ENCODE peak calls at places on chromosomes 12 and 14, in six cellular contexts. U is right lobe of liver, N is A673, P is fibroblast of lung, Q is fibroblast of villous mesenchyme, C is Panc1. R is an unnamed sample.

GRCh38 chr12:131671276-131671675 is 39.6 kb upstream of the SFSWAP start:
- DNase-seq in U (no peak), N (no peak), P (no peak), Q (no peak), C (no peak), R (no peak)

GRCh38 chr12:111221296-111222026 is 147.4 kb downstream of the PHETA1 start:
- DNase-seq in U (no peak), N (no peak), P (no peak), Q (no peak), C (no peak), R (no peak)

GRCh38 chr12:11607313-11608081 is 42.0 kb upstream of the ETV6 start:
- DNase-seq in U (peak; percentile 88), N (no peak), P (peak; percentile 42), Q (peak; percentile 90), C (no peak), R (peak; percentile 71)

GRCh38 chr12:57552306-57552651 is 2.4 kb downstream of the KIF5A start:
- DNase-seq in U (no peak), N (no peak), P (no peak), Q (no peak), C (no peak), R (no peak)

GRCh38 chr12:40105515-40106201 is at the start of gene SLC2A13:
- DNase-seq in U (peak; percentile 87), N (peak; percentile 81), P (peak; percentile 65), Q (peak; percentile 55), C (no peak), R (peak; percentile 76)

GRCh38 chr14:97874394-97874793 is 1077.2 kb downstream of the VRK1 start:
- DNase-seq in U (no peak), N (no peak), P (no peak), Q (no peak), C (no peak), R (no peak)

GRCh38 chr12:25793196-25793595 is 165.3 kb upstream of the RASSF8 start:
- DNase-seq in U (no peak), N (no peak), P (no peak), Q (no peak), C (no peak), R (no peak)

GRCh38 chr12:132824053-132824452 is 4.6 kb downstream of the GOLGA3 start:
- DNase-seq in U (no peak), N (no peak), P (no peak), Q (no peak), C (no peak), R (peak; percentile 20)

GRCh38 chr14:24139272-24139934 is 2.0 kb downstream of the EMC9 start:
- DNase-seq in U (no peak), N (no peak), P (no peak), Q (no peak), C (no peak), R (no peak)

GRCh38 chr12:52310622-52311281 is 10.4 kb downstream of the KRT83 start:
- DNase-seq in U (no peak), N (no peak), P (no peak), Q (no peak), C (no peak), R (peak; percentile 27)

GRCh38 chr14:77574446-77575125 is 41.9 kb downstream of the SPTLC2 start:
- DNase-seq in U (no peak), N (no peak), P (peak; percentile 39), Q (peak; percentile 59), C (no peak), R (peak; percentile 21)

GRCh38 chr12:53500119-53500775 is 836 bp upstream of the TARBP2 start:
- DNase-seq in U (no peak), N (no peak), P (peak; percentile 92), Q (peak; percentile 96), C (no peak), R (peak; percentile 93)

GRCh38 chr14:91515979-91516378 is 5.9 kb upstream of the PPP4R3A start:
- DNase-seq in U (no peak), N (no peak), P (no peak), Q (no peak), C (no peak), R (no peak)

GRCh38 chr12:98719515-98720504 is 74.7 kb downstream of the APAF1 start:
- DNase-seq in U (no peak), N (no peak), P (no peak), Q (no peak), C (no peak), R (no peak)

GRCh38 chr12:52203126-52203921 is 11.5 kb upstream of the KRT80 start:
- DNase-seq in U (no peak), N (peak; percentile 87), P (peak; percentile 66), Q (peak; percentile 68), C (no peak), R (no peak)

GRCh38 chr12:94038605-94039004 is 109.8 kb upstream of the PLXNC1 start:
- DNase-seq in U (no peak), N (no peak), P (no peak), Q (no peak), C (no peak), R (no peak)

GRCh38 chr14:94100847-94101246 is 9.7 kb upstream of the IFI27 start:
- DNase-seq in U (no peak), N (no peak), P (peak; percentile 56), Q (peak; percentile 63), C (no peak), R (peak; percentile 71)

GRCh38 chr14:33120966-33121365 is 182.3 kb downstream of the NPAS3 start:
- DNase-seq in U (no peak), N (peak; percentile 35), P (peak; percentile 11), Q (peak; percentile 6), C (no peak), R (peak; percentile 16)

GRCh38 chr12:12147111-12147510 is 76.4 kb downstream of the BCL2L14 start:
- DNase-seq in U (no peak), N (no peak), P (no peak), Q (no peak), C (no peak), R (no peak)

GRCh38 chr14:71753976-71754375 is 178.3 kb upstream of the RGS6 start:
- DNase-seq in U (no peak), N (no peak), P (no peak), Q (no peak), C (no peak), R (no peak)

GRCh38 chr12:12357697-12358476 is 1.0 kb downstream of the BORCS5 start:
- DNase-seq in U (no peak), N (peak; percentile 66), P (no peak), Q (peak; percentile 48), C (no peak), R (no peak)

GRCh38 chr12:14393736-14394135 is 28.3 kb downstream of the ATF7IP start:
- DNase-seq in U (no peak), N (no peak), P (no peak), Q (no peak), C (no peak), R (peak; percentile 56)

GRCh38 chr12:14390885-14391530 is 25.5 kb downstream of the ATF7IP start:
- DNase-seq in U (no peak), N (no peak), P (no peak), Q (no peak), C (no peak), R (no peak)

GRCh38 chr12:14396071-14396470 is 30.6 kb downstream of the ATF7IP start:
- DNase-seq in U (no peak), N (no peak), P (peak; percentile 84), Q (peak; percentile 39), C (no peak), R (peak; percentile 60)

GRCh38 chr12:14395059-14395778 is 29.7 kb downstream of the ATF7IP start:
- DNase-seq in U (no peak), N (no peak), P (no peak), Q (no peak), C (no peak), R (no peak)

DNA sequence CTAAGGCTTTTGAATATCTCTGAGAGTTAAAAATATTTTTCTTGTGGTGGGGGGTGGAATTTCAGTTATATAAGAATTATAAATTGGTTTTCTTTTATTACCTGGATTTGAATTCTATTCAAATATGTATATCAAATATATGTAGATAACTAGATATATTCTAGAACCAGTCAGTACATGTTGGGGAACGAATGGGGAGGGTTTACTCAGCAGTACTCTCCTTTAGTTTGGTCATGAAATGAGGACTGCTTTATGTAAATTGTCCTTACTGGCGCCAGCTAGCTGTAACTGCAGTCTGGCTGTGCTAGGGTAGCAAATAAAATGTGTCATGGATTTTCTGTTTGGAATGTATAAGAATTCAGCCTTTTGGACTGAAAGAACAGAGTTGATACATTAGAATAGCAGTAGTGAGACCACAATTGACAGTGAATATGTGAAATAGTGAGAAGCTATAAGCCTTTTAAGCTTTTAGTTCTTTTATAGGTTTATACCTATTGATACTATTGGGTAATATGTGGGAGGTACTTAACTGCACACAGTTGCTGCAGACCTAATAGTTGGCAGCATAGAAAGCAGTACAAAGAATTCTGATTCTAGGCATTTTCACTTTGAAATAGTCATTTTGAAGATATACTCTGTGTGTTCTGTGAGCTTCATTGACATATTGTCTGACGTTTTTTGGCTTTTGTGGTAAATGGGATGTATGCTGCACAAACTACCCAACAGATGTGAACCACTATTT is 29.0 kb downstream of the ATF7IP start:
- DNase-seq in U (no peak), N (peak; percentile 93), P (peak; percentile 89), Q (peak; percentile 83), C (peak; percentile 47), R (peak; percentile 91)
- TF ChIP-seq CTCF in U (no peak), N (no peak), P (no peak), Q (no peak), C (no peak), R (peak; percentile 22)

GRCh38 chr12:56486694-56487093 is 1.3 kb downstream of the GLS2 start:
- DNase-seq in U (no peak), N (no peak), P (no peak), Q (no peak), C (no peak), R (no peak)

GRCh38 chr12:56484566-56484965 is 3.4 kb downstream of the GLS2 start:
- DNase-seq in U (no peak), N (no peak), P (no peak), Q (no peak), C (no peak), R (no peak)

GRCh38 chr12:56488041-56488955 is at the start of gene GLS2:
- DNase-seq in U (peak; percentile 94), N (peak; percentile 83), P (peak; percentile 73), Q (peak; percentile 68), C (peak; percentile 56), R (peak; percentile 77)

GRCh38 chr12:56487448-56488040 is 417 bp downstream of the GLS2 start:
- DNase-seq in U (peak; percentile 82), N (peak; percentile 25), P (no peak), Q (peak; percentile 11), C (no peak), R (peak; percentile 10)
- H3K4me3 ChIP-seq in U (peak overlapping the region; percentile 63), N (peak overlapping the region; percentile 53), P (peak overlapping the region; percentile 56), Q (peak overlapping the region; percentile 56), C (peak overlapping the region; percentile 55), R (peak overlapping the region; percentile 48)

GRCh38 chr14:82447586-82447985 is 913.9 kb upstream of the SEL1L start:
- DNase-seq in U (no peak), N (peak; percentile 1), P (no peak), Q (no peak), C (no peak), R (no peak)
- TF ChIP-seq CTCF in U (no peak), N (no peak), P (no peak), Q (no peak), C (no peak), R (no peak)

DNA sequence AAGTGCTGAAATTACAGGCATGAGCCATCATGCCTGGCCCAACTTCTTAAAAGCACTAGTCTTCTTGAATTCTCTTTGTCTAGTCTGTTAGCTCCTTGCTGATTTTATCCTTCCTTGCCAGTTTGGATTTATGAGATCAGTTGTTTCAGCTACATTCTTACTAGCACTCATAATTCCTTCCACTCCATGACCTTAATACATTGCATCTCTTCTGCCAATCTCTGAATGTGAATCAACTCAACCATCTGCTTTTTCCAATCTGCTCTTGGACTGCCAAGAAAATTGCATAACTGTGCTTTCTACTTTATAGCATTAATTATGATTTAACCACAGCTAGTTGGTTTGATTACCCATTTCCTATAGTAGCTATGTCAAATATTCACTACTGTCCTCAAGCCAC is 14.9 kb upstream of the HEATR5A start:
- DNase-seq in U (no peak), N (peak; percentile 50), P (peak; percentile 50), Q (peak; percentile 52), C (no peak), R (peak; percentile 57)
- H3K4me3 ChIP-seq in U (no peak overlapping the region), N (no peak overlapping the region), P (no peak overlapping the region), Q (no peak overlapping the region), C (no peak overlapping the region), R (no peak overlapping the region)